ENCODE peak calls at places on chromosomes 11 and 22, in nine cellular contexts. D is fibroblast of pulmonary artery, N is PC-9, B is AG10803, E is neural crest cell, T is GM12865, O is adrenal gland, V is progenitor cell of endocrine pancreas, F is tibial nerve. H is an unnamed sample.

GRCh38 chr11:20008870-20009644 is 151.2 kb downstream of the DBX1 start:
- DNase-seq in D (no peak), N (no peak), B (no peak), E (no peak), T (no peak), O (no peak), V (no peak), F (no peak), H (no peak)

GRCh38 chr11:34259087-34259486 is 98.7 kb downstream of the ABTB2 start:
- DNase-seq in D (no peak), N (no peak), B (peak), E (no peak), T (no peak), O (no peak), V (no peak), F (no peak), H (no peak)

GRCh38 chr11:61146413-61146812 is 14.8 kb downstream of the VPS37C start:
- DNase-seq in D (no peak), N (no peak), B (no peak), E (no peak), T (no peak), O (no peak), V (no peak), F (no peak), H (no peak)

GRCh38 chr11:59523541-59523940 is 12.2 kb downstream of the OR4D9 start:
- DNase-seq in D (no peak), N (no peak), B (no peak), E (no peak), T (no peak), O (no peak), V (no peak), F (no peak), H (no peak)

GRCh38 chr22:30206964-30207363 is 39.6 kb downstream of the LIF start:
- DNase-seq in D (peak), N (peak), B (peak), E (no peak), T (no peak), O (peak), V (no peak), F (no peak), H (peak)

GRCh38 chr11:112771847-112772246 is 189.4 kb upstream of the NCAM1 start:
- DNase-seq in D (no peak), N (no peak), B (no peak), E (no peak), T (no peak), O (no peak), V (no peak), F (no peak), H (no peak)

GRCh38 chr11:1499261-1499890 is 12.8 kb upstream of the MOB2 start:
- DNase-seq in D (no peak), N (no peak), B (peak), E (no peak), T (no peak), O (no peak), V (no peak), F (no peak), H (no peak)

GRCh38 chr22:50090141-50090714 is 422 bp downstream of the MOV10L1 start:
- DNase-seq in D (no peak), N (no peak), B (no peak), E (no peak), T (no peak), O (no peak), V (no peak), F (no peak), H (no peak)

GRCh38 chr22:48630444-48630777 is 1197.3 kb downstream of the BRD1 start:
- DNase-seq in D (no peak), N (no peak), B (no peak), E (no peak), T (no peak), O (no peak), V (no peak), F (no peak), H (no peak)

GRCh38 chr22:41768420-41768819 is 32.1 kb upstream of the CCDC134 start:
- DNase-seq in D (peak), N (peak), B (no peak), E (no peak), T (peak), O (no peak), V (no peak), F (no peak), H (no peak)

GRCh38 chr11:102831128-102831708 is 12.2 kb downstream of the MMP3 start:
- DNase-seq in D (peak), N (no peak), B (peak), E (no peak), T (peak), O (peak), V (peak), F (peak), H (peak)

GRCh38 chr11:134332189-134332631 is 422 bp downstream of the GLB1L2 start:
- DNase-seq in D (no peak), N (no peak), B (no peak), E (peak), T (no peak), O (peak), V (peak), F (no peak), H (peak)

GRCh38 chr22:20957118-20957690 is 9.9 kb upstream of the AIFM3 start:
- DNase-seq in D (no peak), N (no peak), B (no peak), E (no peak), T (peak), O (no peak), V (no peak), F (no peak), H (peak)

GRCh38 chr11:92332986-92333385 is 108.4 kb downstream of the FAT3 start:
- DNase-seq in D (peak), N (no peak), B (peak), E (no peak), T (no peak), O (no peak), V (no peak), F (no peak), H (no peak)

GRCh38 chr11:103681855-103682254 is 354.6 kb upstream of the DDI1 start:
- DNase-seq in D (no peak), N (no peak), B (no peak), E (no peak), T (no peak), O (no peak), V (no peak), F (no peak), H (no peak)

GRCh38 chr22:26364066-26365015 is 64.7 kb upstream of the ASPHD2 start:
- DNase-seq in D (peak), N (peak), B (peak), E (peak), T (peak), O (peak), V (peak), F (no peak), H (peak)

GRCh38 chr11:90639687-90640086 is 416.8 kb upstream of the CHORDC1 start:
- DNase-seq in D (peak), N (no peak), B (no peak), E (no peak), T (no peak), O (no peak), V (no peak), F (no peak), H (peak)

GRCh38 chr11:43282607-43283440 is 29.0 kb upstream of the API5 start:
- DNase-seq in D (peak), N (no peak), B (peak), E (peak), T (peak), O (peak), V (peak), F (no peak), H (peak)

GRCh38 chr11:64165482-64165841 is 451 bp downstream of the MACROD1 start:
- DNase-seq in D (no peak), N (no peak), B (no peak), E (peak), T (peak), O (no peak), V (peak), F (no peak), H (peak)

GRCh38 chr11:17505146-17505545 is 28.5 kb upstream of the ABCC8 start:
- DNase-seq in D (no peak), N (no peak), B (no peak), E (no peak), T (no peak), O (no peak), V (no peak), F (no peak), H (no peak)

GRCh38 chr11:63869171-63869591 is 30.3 kb downstream of the MARK2 start:
- DNase-seq in D (no peak), N (peak), B (no peak), E (no peak), T (no peak), O (no peak), V (no peak), F (no peak), H (no peak)

GRCh38 chr22:50260434-50260800 is 1.1 kb downstream of the MAPK12 start:
- DNase-seq in D (no peak), N (no peak), B (no peak), E (no peak), T (no peak), O (no peak), V (no peak), F (no peak), H (no peak)

GRCh38 chr11:2214527-2215229 is 43.1 kb upstream of the TH start:
- DNase-seq in D (no peak), N (no peak), B (no peak), E (no peak), T (no peak), O (no peak), V (no peak), F (no peak), H (no peak)

GRCh38 chr22:20235453-20235991 is 32.6 kb downstream of the RTN4R start:
- DNase-seq in D (no peak), N (no peak), B (no peak), E (no peak), T (no peak), O (no peak), V (no peak), F (no peak), H (no peak)

GRCh38 chr11:10526974-10527918 is 13.7 kb downstream of the RNF141 start:
- DNase-seq in D (no peak), N (peak), B (no peak), E (no peak), T (peak), O (no peak), V (no peak), F (no peak), H (peak)

GRCh38 chr11:72238492-72239295 is 5.3 kb downstream of the PHOX2A start:
- DNase-seq in D (no peak), N (no peak), B (no peak), E (no peak), T (no peak), O (no peak), V (no peak), F (no peak), H (no peak)
- TF ChIP-seq CTCF in D (no peak), N (peak), B (no peak), E (no peak), T (no peak), O (no peak), V (no peak), F (no peak), H (no peak)

DNA sequence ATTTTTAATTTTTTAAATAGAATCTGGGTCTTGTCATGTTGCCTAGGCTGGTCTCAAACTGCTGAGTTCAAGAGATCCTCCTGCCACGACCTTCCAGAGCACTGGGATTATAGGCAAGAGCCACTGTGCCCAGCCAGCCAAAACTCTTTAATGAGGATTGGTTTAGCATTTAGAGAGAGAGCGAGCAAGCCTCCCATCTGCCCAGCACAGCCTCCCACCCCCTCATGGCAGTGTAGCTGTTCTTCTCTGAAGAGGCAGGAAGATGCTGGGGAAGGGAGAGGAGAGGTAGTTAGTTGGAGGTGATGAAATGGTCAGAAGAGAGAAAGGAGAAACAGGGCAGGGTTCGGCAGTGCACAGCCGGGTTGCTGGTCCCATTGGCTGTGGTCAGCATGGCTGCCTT is 105.7 kb downstream of the SCN3B start:
- DNase-seq in D (no peak), N (no peak), B (no peak), E (no peak), T (no peak), O (no peak), V (no peak), F (no peak), H (no peak)
- TF ChIP-seq CTCF in D (no peak), N (no peak), B (no peak), E (no peak), T (no peak), O (no peak), V (no peak), F (no peak), H (no peak)

DNA sequence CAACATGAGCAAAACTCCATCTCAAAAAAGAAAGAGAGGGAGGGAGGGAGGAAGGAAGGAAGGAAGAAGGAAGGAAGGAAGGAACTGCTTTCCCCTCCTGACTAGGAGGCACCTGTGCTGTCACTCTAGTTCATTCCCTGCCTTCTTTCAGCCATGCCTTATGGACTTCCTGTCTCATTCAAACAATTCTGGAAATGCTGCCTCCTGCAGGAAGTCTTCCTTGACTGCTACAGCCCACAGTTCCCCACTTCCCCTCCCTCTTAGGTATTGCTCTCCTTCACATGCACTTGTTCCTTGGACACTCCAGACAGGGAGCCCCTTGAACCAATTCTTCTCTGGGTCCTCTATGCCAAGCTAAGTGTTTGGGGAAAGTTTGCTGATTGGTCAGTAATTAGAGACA is 31.6 kb upstream of the WNT11 start:
- DNase-seq in D (no peak), N (no peak), B (no peak), E (no peak), T (peak), O (no peak), V (no peak), F (no peak), H (peak)
- TF ChIP-seq CTCF in D (no peak), N (no peak), B (no peak), E (peak), T (no peak), O (no peak), V (no peak), F (no peak), H (no peak)

GRCh38 chr22:43136801-43137200 is 6.4 kb downstream of the MCAT start:
- DNase-seq in D (no peak), N (no peak), B (no peak), E (no peak), T (no peak), O (no peak), V (no peak), F (no peak), H (no peak)

GRCh38 chr22:43133401-43133800 is 9.8 kb downstream of the MCAT start:
- DNase-seq in D (no peak), N (no peak), B (no peak), E (no peak), T (no peak), O (no peak), V (no peak), F (no peak), H (no peak)

GRCh38 chr22:43134553-43134952 is 8.6 kb downstream of the MCAT start:
- DNase-seq in D (no peak), N (peak), B (no peak), E (no peak), T (no peak), O (no peak), V (no peak), F (no peak), H (no peak)

GRCh38 chr22:43135565-43135964 is 7.6 kb downstream of the MCAT start:
- DNase-seq in D (no peak), N (peak), B (no peak), E (no peak), T (no peak), O (no peak), V (no peak), F (no peak), H (no peak)

DNA sequence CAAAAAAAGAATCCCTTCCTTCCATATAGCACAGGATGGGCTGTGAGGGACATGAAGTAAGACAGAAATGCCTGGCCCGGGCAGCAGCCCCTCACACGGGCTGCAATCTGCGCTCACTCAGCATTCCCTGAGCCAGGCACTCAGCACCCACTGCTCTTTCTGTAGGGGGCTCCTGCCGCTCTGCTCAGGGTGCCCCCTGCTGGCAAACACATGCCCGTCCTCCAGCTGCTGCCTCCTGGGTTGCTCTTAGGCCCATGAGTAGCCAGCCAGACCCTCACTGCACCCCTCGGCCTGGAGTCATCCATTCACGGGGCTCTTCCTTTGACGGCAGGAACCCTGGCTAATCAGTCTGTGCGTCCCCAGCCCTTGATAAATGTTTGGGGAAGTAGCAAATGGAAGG is 6.9 kb downstream of the MCAT start:
- DNase-seq in D (peak), N (peak), B (no peak), E (peak), T (peak), O (peak), V (peak), F (no peak), H (peak)
- TF ChIP-seq CTCF in D (peak), N (peak), B (peak), E (peak), T (peak), O (peak), V (peak), F (peak), H (peak)

GRCh38 chr11:11618973-11619435 is 2.8 kb downstream of the GALNT18 start:
- DNase-seq in D (no peak), N (no peak), B (no peak), E (no peak), T (no peak), O (no peak), V (no peak), F (no peak), H (peak)
- TF ChIP-seq CTCF in D (no peak), N (no peak), B (no peak), E (no peak), T (no peak), O (no peak), V (no peak), F (no peak), H (no peak)

DNA sequence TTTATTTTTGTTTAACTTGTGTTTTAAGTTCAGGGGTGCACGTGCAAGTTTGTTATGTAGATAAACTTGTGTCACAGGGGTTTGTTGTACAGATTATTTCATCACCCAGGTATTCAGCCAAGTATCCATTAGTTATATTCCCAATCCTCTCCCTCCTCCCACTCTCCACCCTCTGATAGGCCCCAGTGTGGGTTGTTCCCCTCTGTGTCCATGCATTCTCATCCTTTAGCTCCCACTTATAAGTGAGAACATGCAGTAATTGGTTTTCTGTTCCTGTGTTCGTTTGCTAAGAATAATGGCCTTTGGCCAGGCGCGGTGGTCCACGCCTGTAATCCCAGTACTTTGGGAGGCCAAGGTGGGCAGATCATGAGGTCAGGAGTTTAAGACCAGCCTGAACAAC is 30.8 kb upstream of the RCN1 start:
- DNase-seq in D (no peak), N (no peak), B (no peak), E (no peak), T (no peak), O (no peak), V (no peak), F (no peak), H (no peak)
- TF ChIP-seq CTCF in D (no peak), N (no peak), B (no peak), E (no peak), T (no peak), O (no peak), V (no peak), F (no peak), H (no peak)

GRCh38 chr11:45392621-45393183 is 106.6 kb upstream of the SYT13 start:
- DNase-seq in D (no peak), N (no peak), B (peak), E (no peak), T (no peak), O (no peak), V (no peak), F (no peak), H (no peak)

GRCh38 chr11:45393334-45393733 is 107.2 kb upstream of the SYT13 start:
- DNase-seq in D (no peak), N (no peak), B (no peak), E (no peak), T (no peak), O (no peak), V (no peak), F (no peak), H (no peak)

GRCh38 chr11:45395421-45395820 is 109.3 kb upstream of the SYT13 start:
- DNase-seq in D (no peak), N (peak), B (no peak), E (no peak), T (no peak), O (no peak), V (no peak), F (no peak), H (no peak)

GRCh38 chr11:45394294-45395085 is 108.3 kb upstream of the SYT13 start:
- DNase-seq in D (no peak), N (no peak), B (no peak), E (no peak), T (no peak), O (no peak), V (no peak), F (no peak), H (no peak)

GRCh38 chr11:45393826-45394225 is 107.7 kb upstream of the SYT13 start:
- DNase-seq in D (no peak), N (no peak), B (no peak), E (no peak), T (no peak), O (no peak), V (no peak), F (no peak), H (no peak)
- TF ChIP-seq CTCF in D (no peak), N (no peak), B (no peak), E (no peak), T (no peak), O (no peak), V (no peak), F (no peak), H (no peak)

DNA sequence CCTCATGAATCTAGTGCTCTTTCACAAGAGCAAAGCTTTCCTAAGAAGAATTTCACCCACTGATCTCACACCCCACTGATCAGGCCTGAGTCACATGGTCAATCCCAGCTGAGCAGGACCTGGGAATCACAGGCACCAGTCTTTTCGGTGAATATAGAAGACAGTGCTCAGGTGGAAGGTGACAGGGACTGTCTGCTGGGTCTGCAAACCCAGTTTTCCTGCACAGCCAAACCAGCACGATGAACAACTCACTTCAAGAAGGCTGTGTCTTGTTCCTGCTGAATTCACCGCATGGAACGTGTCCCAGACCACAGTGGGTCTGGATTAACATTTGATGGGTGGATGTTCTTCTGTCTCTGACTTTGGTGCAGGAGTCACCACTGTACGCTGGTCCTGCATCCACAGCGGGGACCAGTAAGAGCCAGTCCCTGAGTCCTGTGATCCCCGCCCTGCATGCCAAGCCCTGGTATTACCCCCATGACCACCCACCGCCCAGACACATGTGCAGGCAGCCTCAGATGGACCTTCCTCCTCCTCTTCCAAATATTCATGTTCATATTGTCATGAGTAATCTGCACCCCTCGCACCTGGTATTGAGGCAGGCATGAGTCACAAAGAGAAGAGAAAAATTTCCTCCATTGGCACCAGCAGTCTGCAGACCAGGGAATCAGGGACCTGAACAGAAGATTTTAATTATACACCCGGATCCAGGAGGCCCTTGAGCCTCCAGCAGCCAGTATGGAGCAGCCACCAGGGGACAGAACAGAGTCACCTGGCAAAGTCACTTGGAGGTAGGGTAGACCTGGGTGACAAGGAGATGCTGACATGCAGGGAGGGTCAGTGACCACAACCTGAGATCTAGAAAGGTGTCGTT is 8.6 kb upstream of the IGLL5 start:
- DNase-seq in D (no peak), N (no peak), B (no peak), E (no peak), T (no peak), O (no peak), V (no peak), F (no peak), H (no peak)
- TF ChIP-seq CTCF in D (no peak), N (no peak), B (no peak), E (no peak), T (peak), O (no peak), V (peak), F (no peak), H (no peak)

H was measured in Calu3.